ENCODE peak calls at places on chromosome 19, in five cellular contexts. S is left ventricle myocardium inferior, O is right lobe of liver, B is HCT116, F is neural progenitor cell. X is an unnamed sample.

GRCh38 chr19:51259348-51260245 is 8.7 kb downstream of the SIGLECL1 start:
- DNase-seq in F (peak), S (peak), O (no peak), B (peak), X (peak)

GRCh38 chr19:32464279-32464678 is 58.7 kb downstream of the DPY19L3 start:
- DNase-seq in O (no peak), B (peak), F (no peak), S (no peak), X (no peak)

GRCh38 chr19:17686027-17686511 is 2.1 kb downstream of the UNC13A start:
- DNase-seq in F (peak), B (no peak), S (no peak), O (no peak), X (no peak)

GRCh38 chr19:33905937-33906577 is 109.4 kb downstream of the KCTD15 start:
- DNase-seq in O (peak), B (no peak), F (peak), S (peak), X (peak)

GRCh38 chr19:55546822-55547614 is 1.7 kb upstream of the SBK3 start:
- DNase-seq in O (peak), F (peak), B (no peak), S (peak), X (no peak)

GRCh38 chr19:29928831-29929230 is 13.2 kb upstream of the URI1 start:
- DNase-seq in S (no peak), F (no peak), B (no peak), O (no peak), X (no peak)

GRCh38 chr19:46903458-46903857 is 42.7 kb downstream of the ARHGAP35 start:
- DNase-seq in B (no peak), O (no peak), S (no peak), F (no peak), X (no peak)

GRCh38 chr19:7427944-7428343 is 60.9 kb downstream of the PEX11G start:
- DNase-seq in F (no peak), O (no peak), S (no peak), B (no peak), X (no peak)

GRCh38 chr19:33470040-33470330 is 51.6 kb downstream of the PEPD start:
- DNase-seq in O (no peak), B (no peak), S (no peak), F (no peak), X (no peak)

GRCh38 chr19:42113641-42114348 is 18.5 kb downstream of the POU2F2 start:
- DNase-seq in F (no peak), O (no peak), B (peak), S (no peak), X (peak)

GRCh38 chr19:44785993-44786392 is 8.3 kb downstream of the CBLC start:
- DNase-seq in F (no peak), S (no peak), O (no peak), B (no peak), X (no peak)

GRCh38 chr19:20660473-20660872 is 898 bp downstream of the ZNF626 start:
- DNase-seq in O (no peak), F (peak), S (no peak), B (no peak), X (peak)
- H3K27ac ChIP-seq in O (no peak), F (peak), S (peak), B (no peak), X (no peak)

GRCh38 chr19:28485300-28485699 is 727.7 kb downstream of the UQCRFS1 start:
- DNase-seq in F (no peak), O (no peak), S (no peak), B (no peak), X (no peak)
- TF ChIP-seq CTCF in F (no peak), O (no peak), S (no peak), B (no peak), X (no peak)

GRCh38 chr19:13838943-13839192 is 38.1 kb upstream of the NANOS3 start:
- DNase-seq in S (no peak), O (no peak), B (no peak), F (no peak), X (no peak)

GRCh38 chr19:13839193-13839937 is 37.6 kb upstream of the NANOS3 start:
- DNase-seq in S (peak), B (no peak), F (peak), O (peak), X (no peak)

GRCh38 chr19:13839938-13840750 is 36.8 kb upstream of the NANOS3 start:
- DNase-seq in S (peak), O (peak), F (no peak), B (no peak), X (peak)

GRCh38 chr19:13835791-13836723 is 40.8 kb downstream of the ZSWIM4 start:
- DNase-seq in B (no peak), S (peak), F (no peak), O (peak), X (no peak)

GRCh38 chr19:13838071-13838942 is 38.6 kb upstream of the NANOS3 start:
- DNase-seq in O (no peak), B (no peak), F (no peak), S (no peak), X (no peak)
- H3K27ac ChIP-seq in O (peak), B (peak), F (no peak), S (peak), X (peak)

GRCh38 chr19:2337329-2337707 is 8.8 kb downstream of the SPPL2B start:
- DNase-seq in F (peak), O (no peak), B (no peak), S (no peak), X (no peak)
- TF ChIP-seq CTCF in F (peak), O (no peak), B (peak), S (peak), X (no peak)

DNA sequence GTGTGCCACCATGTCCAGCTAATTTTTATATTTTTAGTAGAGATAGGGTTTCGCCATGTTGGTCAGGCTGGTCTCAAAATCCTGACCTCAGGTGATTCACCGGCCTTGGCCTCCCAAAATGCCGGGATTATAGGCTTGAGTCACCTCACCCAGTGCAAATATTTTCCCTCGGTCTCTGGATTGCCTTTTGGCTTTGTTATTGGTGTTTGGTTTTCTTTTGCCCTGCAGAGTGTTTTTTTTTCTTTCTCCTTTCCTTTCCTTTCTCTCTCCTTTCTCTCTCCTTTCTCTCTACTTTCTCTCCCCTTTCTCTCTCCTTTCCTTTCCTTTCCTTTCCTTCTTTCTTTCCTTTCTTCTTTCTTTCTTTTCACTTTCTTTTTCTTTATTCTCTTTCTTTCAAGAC is 33.2 kb downstream of the KDM4B start:
- DNase-seq in F (no peak), B (peak), S (no peak), O (no peak), X (no peak)
- H3K27ac ChIP-seq in F (no peak), B (peak), S (no peak), O (peak), X (peak)

DNA sequence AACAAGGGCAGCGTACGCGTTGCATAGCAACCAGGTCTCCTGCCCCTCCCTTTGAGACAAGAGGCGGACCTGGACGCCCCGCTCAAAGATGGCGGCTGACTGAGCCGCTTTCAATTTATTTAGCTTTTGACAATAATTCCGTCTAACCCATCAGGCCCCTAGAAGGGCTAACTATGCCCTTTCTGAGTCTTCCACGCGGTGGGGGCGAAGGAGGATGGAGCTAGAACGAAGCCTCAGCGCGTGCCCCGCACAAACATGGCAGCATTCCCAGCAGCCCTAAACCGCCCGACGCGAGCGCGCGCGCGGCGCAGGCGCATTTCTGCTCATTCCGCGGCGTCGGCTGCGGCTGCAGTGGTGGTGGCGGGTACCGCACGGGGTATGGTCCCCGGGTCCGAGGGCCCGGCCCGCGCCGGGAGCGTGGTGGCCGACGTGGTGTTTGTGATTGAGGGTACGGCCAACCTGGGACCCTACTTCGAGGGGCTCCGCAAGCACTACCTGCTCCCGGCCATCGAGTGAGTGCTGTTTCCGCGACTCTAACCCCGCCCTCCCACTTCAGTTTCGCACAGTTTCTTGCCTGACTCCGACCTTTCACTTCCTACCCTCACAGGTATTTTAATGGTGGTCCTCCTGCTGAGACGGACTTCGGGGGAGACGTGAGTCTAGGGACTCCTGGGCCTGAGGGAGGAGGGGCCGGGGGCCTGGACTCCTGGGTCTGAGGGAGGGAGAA is at the start of gene MED25:
- DNase-seq in B (peak), O (peak), F (peak), S (peak), X (peak)
- TF ChIP-seq CTCF in B (no peak), O (peak), F (peak), S (peak), X (no peak)

GRCh38 chr19:2544576-2545415 is 68.9 kb downstream of the GADD45B start:
- DNase-seq in B (no peak), S (peak), O (peak), F (no peak), X (no peak)
- H3K27ac ChIP-seq in B (no peak), S (peak), O (peak), F (no peak), X (peak)

DNA sequence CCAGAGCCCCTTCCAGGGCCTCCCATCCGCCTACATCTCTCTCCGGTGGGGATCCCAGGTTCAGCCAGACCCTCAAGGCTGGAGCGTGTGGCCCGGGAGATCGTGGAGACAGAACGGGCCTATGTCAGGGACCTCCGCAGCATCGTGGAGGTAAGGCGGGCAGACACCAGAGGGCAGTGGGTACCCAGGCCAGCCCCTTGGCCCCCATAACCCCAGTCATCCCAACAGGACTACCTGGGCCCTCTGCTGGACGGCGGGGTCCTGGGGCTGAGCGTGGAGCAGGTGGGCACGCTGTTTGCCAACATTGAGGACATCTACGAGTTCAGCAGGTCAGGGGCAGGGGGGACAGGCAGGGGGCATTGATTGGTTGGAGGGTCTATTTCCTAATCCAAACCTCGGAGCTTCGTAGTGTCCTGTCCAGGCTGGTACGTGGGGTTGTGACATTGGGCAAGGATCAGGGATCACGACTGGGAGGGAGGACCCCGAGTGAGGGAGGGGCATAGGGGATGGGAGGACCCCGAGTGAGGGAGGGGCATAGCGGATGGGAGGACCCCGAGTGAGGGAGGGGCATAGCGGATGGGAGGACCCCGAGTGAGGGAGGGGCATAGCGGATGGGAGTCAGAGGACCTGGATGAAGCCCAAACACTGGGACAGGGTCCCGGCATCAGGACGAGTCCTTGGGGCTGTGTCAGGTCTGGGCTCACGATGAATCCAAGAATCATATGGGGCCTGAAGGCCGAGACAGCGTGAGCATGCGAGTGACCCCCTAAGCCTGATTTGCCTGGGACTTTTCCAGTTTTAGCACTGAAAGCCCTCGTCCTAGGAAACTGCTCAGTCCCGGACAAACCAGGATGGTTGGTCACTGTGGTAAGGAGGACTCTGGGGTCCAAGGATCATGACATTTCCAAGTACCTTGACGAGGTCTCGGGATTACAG is 2.9 kb downstream of the PLEKHG2 start:
- DNase-seq in O (no peak), F (no peak), B (no peak), S (no peak), X (no peak)
- TF ChIP-seq CTCF in O (no peak), F (peak), B (no peak), S (no peak), X (no peak)

DNA sequence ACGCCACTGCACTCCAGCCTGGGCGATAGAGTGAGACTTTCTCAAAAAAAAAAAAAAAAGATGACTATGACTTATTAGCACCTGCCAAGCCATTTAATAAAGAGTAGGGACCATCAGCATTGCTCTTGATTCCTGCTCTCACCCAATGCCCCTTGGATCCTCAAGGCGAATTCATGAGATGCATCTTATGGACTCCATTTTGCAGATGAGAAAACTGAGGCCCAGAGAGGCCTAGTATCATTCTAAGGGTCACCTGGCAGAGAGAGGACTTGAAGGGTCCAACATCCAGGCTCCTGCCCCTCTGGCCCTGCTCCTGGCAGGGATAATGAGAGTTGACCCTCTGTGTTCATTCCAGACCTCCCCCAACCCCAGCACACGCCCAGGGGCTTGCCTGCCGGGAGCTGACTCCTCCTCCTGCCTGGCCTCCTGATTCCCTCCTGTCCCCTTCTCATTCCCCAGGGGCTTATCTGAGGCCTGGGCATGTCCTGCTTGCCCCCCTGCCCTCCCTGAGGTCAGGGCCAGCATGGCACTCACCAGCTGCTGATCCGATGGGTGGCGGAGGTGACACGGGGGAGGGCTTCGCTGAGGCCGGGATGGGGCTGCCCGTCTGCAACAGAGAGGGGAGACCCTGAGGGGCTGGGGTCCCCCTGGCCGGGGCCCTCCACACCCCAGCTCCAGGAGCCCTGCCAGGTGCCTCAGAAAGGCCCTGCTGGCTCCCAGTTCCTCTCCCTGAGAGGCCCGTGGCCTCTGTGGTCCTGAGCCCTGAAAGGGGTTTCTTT is 7.4 kb downstream of the WIZ start:
- DNase-seq in O (no peak), F (no peak), S (no peak), B (no peak), X (no peak)
- H3K27ac ChIP-seq in O (no peak), F (no peak), S (peak), B (no peak), X (no peak)